ENCODE peak calls at places on chromosomes 1 and 21, in eight cellular contexts. G, D, E, F, V, L, B and A are unnamed samples.

GRCh38 chr21:39661121-39661520 is 48.4 kb downstream of the B3GALT5 start:
- DNase-seq in E (no peak), G (no peak), D (no peak), L (no peak), B (no peak), V (no peak), F (no peak), A (no peak)

GRCh38 chr1:18890704-18891103 is 11.7 kb downstream of the ALDH4A1 start:
- DNase-seq in G (no peak), B (no peak), L (no peak), F (no peak), D (no peak), V (no peak), E (no peak), A (no peak)

GRCh38 chr1:233614173-233614742 is 352 bp downstream of the KCNK1 start:
- DNase-seq in D (peak; percentile 78), B (no peak), F (peak; percentile 35), E (peak; percentile 45), V (no peak), L (peak; percentile 70), G (no peak), A (peak; percentile 56)

GRCh38 chr1:10856863-10857598 is 60.6 kb upstream of the CASZ1 start:
- DNase-seq in V (no peak), B (no peak), E (no peak), L (no peak), G (no peak), D (peak; percentile 49), F (no peak), A (no peak)

GRCh38 chr21:34967509-34968289 is 81.4 kb downstream of the RUNX1 start:
- DNase-seq in F (no peak), V (no peak), E (no peak), B (peak; percentile 31), G (no peak), D (no peak), L (peak; percentile 26), A (peak; percentile 34)

GRCh38 chr1:27515626-27516025 is 25.7 kb upstream of the WASF2 start:
- DNase-seq in V (no peak), B (no peak), F (no peak), D (no peak), G (no peak), E (no peak), L (no peak), A (no peak)

GRCh38 chr1:164588388-164589341 is 29.7 kb downstream of the PBX1 start:
- DNase-seq in G (no peak), F (peak; percentile 63), B (no peak), D (no peak), V (peak; percentile 66), L (peak; percentile 83), E (no peak), A (peak; percentile 90)

GRCh38 chr1:54861070-54861761 is 25.8 kb downstream of the DHCR24 start:
- DNase-seq in F (no peak), G (no peak), V (no peak), L (no peak), B (no peak), E (no peak), D (no peak), A (peak; percentile 52)

GRCh38 chr1:109395602-109396512 is 1.9 kb downstream of the SORT1 start:
- DNase-seq in D (no peak), F (no peak), B (no peak), V (peak; percentile 44), E (no peak), L (no peak), G (peak; percentile 29), A (peak; percentile 67)

GRCh38 chr1:59071289-59071688 is 225.6 kb upstream of the FGGY start:
- DNase-seq in F (peak; percentile 26), E (peak; percentile 76), D (no peak), V (no peak), G (no peak), L (no peak), B (peak; percentile 24), A (no peak)

GRCh38 chr1:41422306-41422705 is 61.1 kb downstream of the FOXO6 start:
- DNase-seq in V (no peak), B (no peak), D (no peak), F (no peak), E (no peak), L (no peak), G (no peak), A (no peak)

GRCh38 chr1:208047476-208047934 is 136.6 kb upstream of the CD34 start:
- DNase-seq in E (peak; percentile 80), B (no peak), L (peak; percentile 76), V (peak; percentile 10), D (no peak), G (no peak), F (peak; percentile 92), A (peak; percentile 77)

GRCh38 chr1:114610546-114611245 is 29.3 kb upstream of the BCAS2 start:
- DNase-seq in D (no peak), G (no peak), L (no peak), B (no peak), E (peak; percentile 63), V (peak; percentile 23), F (no peak), A (peak; percentile 53)

DNA sequence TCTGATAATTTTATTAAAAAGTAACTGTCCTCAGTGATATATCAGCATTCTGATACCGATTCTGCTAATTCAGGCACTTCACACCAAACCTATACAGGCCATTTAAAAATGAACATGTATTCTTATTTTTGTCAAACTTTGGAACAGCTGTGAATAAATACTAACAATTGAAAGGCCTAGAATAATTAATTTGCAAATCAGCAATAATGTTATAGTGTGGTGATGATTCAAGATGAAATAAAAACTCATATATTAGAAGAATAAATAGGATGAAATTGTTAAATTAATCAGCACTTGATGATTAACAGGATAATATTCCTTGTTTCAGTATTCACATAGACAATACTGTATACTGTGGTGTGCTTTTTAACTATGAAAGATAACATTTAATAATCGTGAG is 9.9 kb downstream of the CDKN2C start:
- DNase-seq in D (no peak), L (no peak), E (no peak), F (no peak), B (no peak), G (no peak), V (no peak), A (no peak)
- H3K4me3 ChIP-seq in D (no peak overlapping the region), L (no peak overlapping the region), E (no peak overlapping the region), F (peak overlapping the region; percentile 76), B (no peak overlapping the region), G (no peak overlapping the region), V (no peak overlapping the region), A (no peak overlapping the region)

DNA sequence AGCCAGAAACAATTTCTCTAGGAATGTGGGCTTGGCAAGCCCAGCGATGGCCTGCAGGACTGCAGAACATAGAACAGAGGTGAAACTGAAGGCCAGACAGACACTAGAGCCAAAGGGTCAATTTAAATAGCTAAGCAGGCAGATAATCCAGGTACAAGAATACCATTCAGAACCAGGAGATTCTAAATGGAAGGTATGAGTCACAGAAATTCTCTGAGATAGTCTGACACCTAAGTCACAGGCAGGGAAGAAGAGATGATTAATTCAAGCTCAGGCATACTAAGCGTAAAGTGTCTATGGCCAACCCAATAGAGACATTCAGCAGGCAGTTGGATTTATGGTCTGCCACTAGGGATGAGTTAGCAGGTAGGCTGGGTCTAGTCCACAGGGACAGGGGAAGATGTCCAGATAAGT is 383.6 kb downstream of the LMO4 start:
- DNase-seq in B (no peak), D (no peak), F (peak; percentile 18), L (peak; percentile 63), G (peak; percentile 21), E (no peak), V (no peak), A (peak; percentile 3)
- TF ChIP-seq CTCF in B (no peak), D (no peak), F (no peak), L (no peak), G (no peak), E (no peak), V (no peak), A (no peak)

GRCh38 chr1:13510499-13510898 is 3.3 kb downstream of the LRRC38 start:
- DNase-seq in B (no peak), G (no peak), E (no peak), F (no peak), V (no peak), D (no peak), L (no peak), A (no peak)

GRCh38 chr1:13513063-13513884 is 529 bp downstream of the LRRC38 start:
- DNase-seq in G (no peak), B (no peak), F (no peak), L (no peak), D (no peak), V (no peak), E (no peak), A (peak; percentile 25)

GRCh38 chr1:13516606-13517005 is 2.8 kb upstream of the LRRC38 start:
- DNase-seq in V (no peak), L (no peak), B (no peak), D (no peak), G (no peak), F (no peak), E (no peak), A (no peak)

GRCh38 chr1:13513885-13514546 is at the start of gene LRRC38:
- DNase-seq in V (no peak), B (no peak), G (no peak), D (peak; percentile 81), E (no peak), L (peak; percentile 51), F (no peak), A (no peak)

DNA sequence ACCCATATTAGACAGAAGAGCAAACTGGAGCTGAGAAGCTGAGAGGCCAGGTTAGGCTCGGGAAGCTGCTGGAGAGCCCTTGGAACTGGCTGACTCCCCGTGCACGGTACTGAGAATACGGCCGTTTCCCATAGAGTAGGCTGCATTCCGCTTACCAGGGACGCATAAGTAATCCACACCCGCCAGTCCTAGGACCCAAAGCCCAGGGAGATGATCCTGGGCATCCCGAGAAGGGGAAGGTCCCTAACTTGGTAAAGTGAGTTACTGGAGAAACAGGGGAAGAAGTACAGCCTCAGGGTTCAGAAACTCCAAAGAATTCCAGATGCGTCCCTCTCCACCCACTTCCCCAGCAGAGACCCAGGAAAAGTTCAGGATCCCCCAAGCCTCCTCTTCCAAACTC is 1.3 kb downstream of the LRRC38 start:
- DNase-seq in L (no peak), V (no peak), G (no peak), B (no peak), E (no peak), D (no peak), F (no peak), A (peak; percentile 26)
- H3K4me3 ChIP-seq in L (no peak overlapping the region), V (no peak overlapping the region), G (no peak overlapping the region), B (no peak overlapping the region), E (no peak overlapping the region), D (no peak overlapping the region), F (no peak overlapping the region), A (no peak overlapping the region)

GRCh38 chr21:31536138-31536537 is 123.4 kb upstream of the SOD1 start:
- DNase-seq in E (no peak), L (no peak), B (no peak), D (no peak), G (no peak), F (no peak), V (no peak), A (no peak)

GRCh38 chr21:31543191-31543590 is 116.3 kb upstream of the SOD1 start:
- DNase-seq in G (no peak), L (no peak), B (no peak), D (no peak), E (peak; percentile 30), F (no peak), V (no peak), A (peak; percentile 38)

GRCh38 chr21:31538821-31539220 is 120.7 kb upstream of the SOD1 start:
- DNase-seq in L (peak; percentile 65), F (no peak), V (no peak), B (no peak), D (no peak), E (no peak), G (no peak), A (no peak)

GRCh38 chr21:31537872-31538576 is 121.5 kb upstream of the SOD1 start:
- DNase-seq in L (no peak), V (no peak), D (no peak), E (no peak), F (no peak), G (no peak), B (no peak), A (no peak)
- TF ChIP-seq CTCF in L (peak; percentile 19), V (peak; percentile 44), D (no peak), E (no peak), F (no peak), G (peak; percentile 19), B (no peak), A (no peak)